ENCODE peak calls at places on chromosome 1, in five cellular contexts. R is suprapubic skin; I is GM23338; T is CD8-positive, alpha-beta T cell; E is cardiac muscle cell. N is an unnamed sample.

GRCh38 chr1:228089520-228090380 is 7.2 kb downstream of the ARF1 start:
- DNase-seq in R (no peak), I (no peak), T (no peak), E (no peak), N (no peak)

GRCh38 chr1:162690672-162691434 is 58.6 kb downstream of the DDR2 start:
- DNase-seq in R (peak), I (peak), T (no peak), E (peak), N (no peak)

GRCh38 chr1:51326839-51327238 is 3.5 kb downstream of the TTC39A start:
- DNase-seq in R (no peak), I (no peak), T (no peak), E (no peak), N (no peak)

GRCh38 chr1:28509705-28510349 is 4.0 kb downstream of the RCC1 start:
- DNase-seq in R (no peak), I (no peak), T (no peak), E (peak), N (no peak)

GRCh38 chr1:56434659-56435202 is 144.6 kb downstream of the PLPP3 start:
- DNase-seq in R (no peak), I (peak), T (no peak), E (no peak), N (no peak)

GRCh38 chr1:153534933-153535663 is 693 bp downstream of the S100A6 start:
- DNase-seq in R (peak), I (no peak), T (peak), E (peak), N (peak)

GRCh38 chr1:178493301-178493741 is 3.4 kb downstream of the CLEC20A start:
- DNase-seq in R (no peak), I (no peak), T (no peak), E (no peak), N (no peak)

GRCh38 chr1:160550572-160551034 is 27.5 kb upstream of the SLAMF6 start:
- DNase-seq in R (no peak), I (peak), T (peak), E (no peak), N (no peak)

GRCh38 chr1:161119379-161120061 is 1.6 kb downstream of the NIT1 start:
- DNase-seq in R (no peak), I (peak), T (no peak), E (peak), N (no peak)

GRCh38 chr1:43934279-43934985 is 831 bp downstream of the ARTN start:
- DNase-seq in R (no peak), I (peak), T (peak), E (peak), N (peak)

GRCh38 chr1:229756666-229757065 is 130.6 kb downstream of the URB2 start:
- DNase-seq in R (no peak), I (no peak), T (no peak), E (peak), N (no peak)

GRCh38 chr1:81730881-81731280 is 69.9 kb upstream of the ADGRL2 start:
- DNase-seq in R (no peak), I (no peak), T (no peak), E (no peak), N (no peak)

GRCh38 chr1:234699795-234700665 is 90.1 kb upstream of the IRF2BP2 start:
- DNase-seq in R (peak), I (no peak), T (no peak), E (peak), N (no peak)

GRCh38 chr1:85464497-85465098 is 361 bp downstream of the DDAH1 start:
- DNase-seq in R (peak), I (peak), T (no peak), E (peak), N (peak)

GRCh38 chr1:225602590-225603206 is 50.2 kb downstream of the ENAH start:
- DNase-seq in R (no peak), I (no peak), T (no peak), E (no peak), N (no peak)

GRCh38 chr1:115668579-115668978 is 26.8 kb downstream of the VANGL1 start:
- DNase-seq in R (no peak), I (no peak), T (no peak), E (no peak), N (no peak)

GRCh38 chr1:248807067-248807737 is 18.5 kb downstream of the SH3BP5L start:
- DNase-seq in R (no peak), I (peak), T (peak), E (peak), N (peak)

GRCh38 chr1:16207318-16208269 is 4.9 kb downstream of the ARHGEF19 start:
- DNase-seq in R (no peak), I (peak), T (no peak), E (peak), N (peak)

GRCh38 chr1:153945131-153945794 is 1.3 kb downstream of the DENND4B start:
- DNase-seq in R (peak), I (peak), T (peak), E (peak), N (peak)

GRCh38 chr1:116878804-116879477 is 30.8 kb upstream of the PTGFRN start:
- DNase-seq in R (no peak), I (peak), T (no peak), E (peak), N (no peak)

GRCh38 chr1:29577512-29577911 is 341.2 kb downstream of the PTPRU start:
- DNase-seq in R (no peak), I (peak), T (no peak), E (no peak), N (no peak)

GRCh38 chr1:116706123-116706522 is 38.6 kb upstream of the IGSF3 start:
- DNase-seq in R (no peak), I (no peak), T (no peak), E (no peak), N (no peak)

GRCh38 chr1:86739901-86740507 is 35.6 kb downstream of the SH3GLB1 start:
- DNase-seq in R (no peak), I (no peak), T (no peak), E (peak), N (no peak)

GRCh38 chr1:235331391-235331790 is 3.0 kb downstream of the GGPS1 start:
- DNase-seq in R (no peak), I (no peak), T (no peak), E (no peak), N (no peak)

GRCh38 chr1:168664069-168664834 is 64.8 kb downstream of the DPT start:
- DNase-seq in R (no peak), I (no peak), T (no peak), E (peak), N (no peak)

GRCh38 chr1:68506386-68506785 is 9.5 kb upstream of the DEPDC1 start:
- DNase-seq in R (no peak), I (no peak), T (no peak), E (no peak), N (no peak)

GRCh38 chr1:29753244-29753643 is 516.9 kb downstream of the PTPRU start:
- DNase-seq in R (no peak), I (no peak), T (peak), E (no peak), N (no peak)

GRCh38 chr1:113949007-113949406 is 19.9 kb downstream of the HIPK1 start:
- DNase-seq in R (no peak), I (peak), T (no peak), E (no peak), N (no peak)

GRCh38 chr1:180258935-180259334 is 28.9 kb downstream of the LHX4 start:
- DNase-seq in R (no peak), I (no peak), T (no peak), E (no peak), N (no peak)

GRCh38 chr1:33397125-33397506 is 33.8 kb downstream of the PHC2 start:
- DNase-seq in R (no peak), I (no peak), T (no peak), E (no peak), N (peak)

DNA sequence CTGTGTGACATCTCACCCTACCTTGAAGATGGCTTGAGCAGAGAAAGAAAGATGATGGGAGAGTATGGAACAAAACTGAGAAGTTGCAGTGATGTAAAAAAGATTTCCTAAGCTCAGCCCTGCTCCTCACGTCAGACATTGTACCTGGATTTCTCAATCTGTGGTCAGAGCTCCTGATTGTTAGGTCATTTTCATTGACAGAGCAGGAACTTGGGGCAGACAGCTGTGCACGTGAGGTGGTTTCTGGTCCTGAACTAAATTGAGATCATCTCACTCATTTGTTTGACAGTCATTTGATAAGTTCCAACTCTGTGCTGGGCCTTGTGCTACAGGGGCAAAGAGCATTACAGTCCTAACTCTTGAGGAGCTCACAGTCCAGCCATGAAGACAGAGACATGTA is 10.2 kb downstream of the TRAF3IP3 start:
- DNase-seq in R (no peak), I (no peak), T (peak), E (no peak), N (no peak)
- H3K27ac ChIP-seq in R (no peak), I (no peak), T (peak), E (no peak), N (no peak)

DNA sequence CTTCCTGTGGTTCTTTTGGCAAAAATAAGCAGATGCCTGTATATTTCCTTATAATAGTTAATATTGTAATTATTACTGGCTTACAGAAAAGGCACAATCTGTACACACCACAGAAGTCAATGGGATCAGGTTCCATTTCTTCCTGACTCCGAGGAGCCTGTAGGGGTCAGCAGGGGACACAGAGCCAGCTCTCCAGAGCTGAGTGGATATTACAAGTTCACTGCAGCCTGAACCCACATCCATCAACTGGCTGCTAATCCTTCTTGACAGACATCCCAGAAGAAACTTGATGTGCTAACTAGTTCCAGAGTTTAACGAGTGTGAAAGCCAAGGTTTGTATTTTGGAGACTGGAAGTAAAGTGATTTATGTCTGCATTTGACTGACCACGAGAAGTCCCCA is 203.8 kb downstream of the LMX1A start:
- DNase-seq in R (no peak), I (peak), T (no peak), E (no peak), N (no peak)
- TF ChIP-seq CTCF in R (no peak), I (peak), T (no peak), E (peak), N (no peak)

GRCh38 chr1:214541693-214542092 is 9.7 kb downstream of the PTPN14 start:
- DNase-seq in R (no peak), I (no peak), T (no peak), E (no peak), N (no peak)

GRCh38 chr1:214541206-214541605 is 10.2 kb downstream of the PTPN14 start:
- DNase-seq in R (no peak), I (no peak), T (no peak), E (no peak), N (no peak)

GRCh38 chr1:214540324-214540723 is 11.1 kb downstream of the PTPN14 start:
- DNase-seq in R (no peak), I (no peak), T (no peak), E (no peak), N (no peak)

GRCh38 chr1:214544791-214545190 is 6.6 kb downstream of the PTPN14 start:
- DNase-seq in R (no peak), I (no peak), T (no peak), E (no peak), N (no peak)

DNA sequence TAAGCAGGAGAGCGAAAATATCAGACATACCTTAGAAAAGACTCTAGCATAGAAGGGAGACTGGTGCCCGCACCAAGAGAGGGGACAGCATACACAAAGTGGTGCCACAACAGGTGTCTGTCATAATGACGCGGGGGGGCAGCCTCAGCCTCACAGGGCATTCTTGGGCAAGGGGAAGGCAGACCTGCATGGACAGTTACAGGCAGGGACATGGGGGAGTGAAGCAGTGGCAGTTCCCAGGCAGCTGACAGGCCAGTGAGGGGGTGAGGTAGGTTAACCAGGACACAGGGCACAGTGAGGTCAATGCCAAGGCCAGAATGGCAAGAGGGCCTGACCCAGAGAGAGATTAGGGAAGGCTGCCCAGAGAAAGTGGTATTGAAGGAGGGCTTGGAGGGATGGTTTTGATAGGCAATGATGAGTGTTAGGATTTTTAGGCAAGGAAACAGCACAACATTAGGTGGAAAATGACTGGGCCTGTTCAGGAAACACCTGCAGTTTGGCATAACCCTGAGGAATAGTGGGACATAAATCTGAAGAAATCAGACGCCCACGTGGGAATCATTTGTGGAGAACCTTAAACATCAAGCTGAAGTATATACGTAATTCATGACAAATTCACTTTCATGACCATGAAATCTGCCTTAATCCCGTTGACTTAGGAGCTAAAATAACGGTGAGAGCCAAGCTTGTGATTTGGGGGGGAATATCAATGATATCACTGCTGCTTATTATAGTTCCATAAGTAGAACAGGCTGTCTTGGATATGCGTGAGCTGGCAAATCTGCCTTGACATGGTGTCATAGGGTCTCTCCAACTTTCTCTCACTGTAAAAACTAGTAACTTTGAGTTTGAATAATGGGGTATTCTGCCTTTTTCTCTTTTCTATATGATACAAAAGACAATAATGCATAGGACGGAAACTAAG is 8.9 kb downstream of the PTPN14 start:
- DNase-seq in R (no peak), I (no peak), T (no peak), E (no peak), N (no peak)
- H3K27ac ChIP-seq in R (no peak), I (no peak), T (no peak), E (no peak), N (no peak)

DNA sequence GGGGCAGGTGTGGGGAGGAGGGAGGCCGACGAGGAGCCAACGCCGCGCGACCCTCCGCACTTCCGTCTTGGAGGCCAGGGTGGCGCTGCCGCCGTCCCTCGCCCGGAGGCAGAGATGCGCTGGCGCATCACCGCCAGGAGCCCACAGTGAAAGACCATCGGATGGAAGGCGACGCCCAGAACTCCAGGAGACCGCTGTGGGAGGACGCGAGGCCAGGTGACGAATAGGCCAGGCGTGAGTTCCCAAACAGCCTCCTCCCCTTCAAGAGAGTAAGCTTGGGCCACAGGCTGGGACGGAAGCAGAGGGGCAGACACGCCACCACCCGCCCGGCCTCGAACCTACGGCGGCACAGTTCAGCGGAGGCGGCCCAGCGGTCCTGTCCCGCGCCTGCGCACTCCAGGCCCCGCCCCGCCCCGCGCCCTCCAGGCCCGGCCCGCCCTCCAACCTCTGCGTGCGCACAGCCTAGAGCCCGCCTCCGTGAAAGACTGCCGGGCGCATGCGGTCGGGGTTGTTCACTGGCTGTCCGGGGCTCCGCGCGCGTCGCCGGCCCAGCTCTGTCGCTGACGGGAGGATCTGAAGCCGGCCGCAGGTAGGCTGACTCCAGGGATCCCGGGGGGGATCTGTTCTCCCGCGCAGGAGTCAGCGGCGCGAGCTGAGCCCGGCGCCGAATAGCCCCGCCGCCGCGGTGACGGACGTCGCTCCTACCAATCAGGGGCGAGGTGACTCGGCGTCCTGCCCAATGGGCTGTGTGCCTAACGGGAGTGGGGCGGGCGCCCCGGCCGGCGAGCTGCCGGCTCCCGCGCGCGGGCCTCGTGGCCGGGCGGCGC is at the start of gene CTPS1:
- DNase-seq in R (peak), I (peak), T (peak), E (peak), N (peak)
- TF ChIP-seq CTCF in R (no peak), I (peak), T (no peak), E (peak), N (peak)

DNA sequence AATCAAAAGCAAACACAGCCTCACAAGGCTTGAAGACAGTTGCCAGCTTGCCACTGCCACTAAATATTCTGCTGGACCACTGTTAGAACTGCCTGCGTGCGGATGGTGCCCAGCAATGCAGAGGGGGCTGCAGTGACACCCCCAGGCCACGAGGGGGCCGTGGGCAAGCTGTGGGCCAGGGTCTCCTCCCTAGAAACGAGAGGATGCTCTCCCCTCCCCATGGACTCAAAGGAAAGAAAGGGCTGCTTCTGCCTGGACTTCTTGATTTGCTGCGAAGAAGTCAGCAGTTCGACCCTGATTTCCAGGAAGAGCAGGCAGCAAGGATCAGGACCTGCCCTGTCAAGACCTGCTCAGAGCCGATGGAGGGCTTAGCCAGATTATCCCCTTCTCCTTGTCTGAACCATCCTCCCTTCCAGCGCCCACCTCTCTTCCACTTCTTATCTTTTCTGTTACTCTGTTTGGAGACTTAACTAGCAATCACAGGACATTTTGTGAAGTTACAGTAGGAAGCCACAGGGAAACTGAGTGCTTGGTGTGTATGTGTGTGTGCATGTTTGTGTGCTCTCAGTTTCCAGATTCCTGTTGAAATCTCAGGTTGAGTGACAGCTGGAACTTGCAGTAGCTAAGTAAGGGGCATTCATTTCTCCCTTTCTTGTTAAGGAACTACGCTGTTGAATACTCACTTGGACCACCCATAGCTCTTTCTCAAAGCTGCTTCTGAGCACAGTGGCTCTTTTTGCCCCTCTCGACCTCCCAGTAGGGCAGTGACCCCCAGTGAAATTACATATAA is 2.7 kb downstream of the MAN1C1 start:
- DNase-seq in R (no peak), I (peak), T (peak), E (peak), N (no peak)
- H3K27ac ChIP-seq in R (no peak), I (no peak), T (peak), E (no peak), N (no peak)